ENCODE peak calls at places on chromosomes 11 and 22, in seven cellular contexts. L, O, G, M, P, D and A are unnamed samples.

GRCh38 chr11:75315439-75315805 is 36.0 kb downstream of the ARRB1 start:
- DNase-seq in L (no peak), O (no peak), G (no peak), M (no peak), P (no peak), D (no peak), A (no peak)

GRCh38 chr22:47159592-47159991 is 397.1 kb downstream of the TBC1D22A start:
- DNase-seq in L (no peak), O (no peak), G (no peak), M (no peak), P (no peak), D (no peak), A (no peak)

GRCh38 chr11:18540207-18541009 is 13.7 kb upstream of the TSG101 start:
- DNase-seq in L (no peak), O (peak), G (no peak), M (no peak), P (no peak), D (peak), A (no peak)

GRCh38 chr11:57792060-57792541 is 30.5 kb downstream of the CTNND1 start:
- DNase-seq in L (no peak), O (no peak), G (peak), M (peak), P (peak), D (no peak), A (no peak)

GRCh38 chr11:116502641-116503061 is 270.1 kb downstream of the BUD13 start:
- DNase-seq in L (no peak), O (no peak), G (peak), M (no peak), P (no peak), D (no peak), A (peak)

GRCh38 chr11:129373489-129373953 is 2.1 kb upstream of the BARX2 start:
- DNase-seq in L (no peak), O (no peak), G (no peak), M (no peak), P (no peak), D (no peak), A (no peak)

GRCh38 chr22:21032037-21032842 is at the start of gene SLC7A4:
- DNase-seq in L (no peak), O (no peak), G (no peak), M (no peak), P (no peak), D (no peak), A (peak)

GRCh38 chr11:50423208-50423607 is 390.5 kb downstream of the OR4C45 start:
- DNase-seq in L (no peak), O (no peak), G (no peak), M (no peak), P (no peak), D (no peak), A (no peak)

GRCh38 chr22:21068681-21069276 is 23.0 kb downstream of the LRRC74B start:
- DNase-seq in L (no peak), O (no peak), G (no peak), M (no peak), P (no peak), D (no peak), A (no peak)

GRCh38 chr22:31206896-31207687 is 5.0 kb upstream of the LIMK2 start:
- DNase-seq in L (no peak), O (no peak), G (peak), M (no peak), P (peak), D (peak), A (peak)

GRCh38 chr11:114133548-114134329 is 74.2 kb downstream of the ZBTB16 start:
- DNase-seq in L (no peak), O (no peak), G (no peak), M (no peak), P (peak), D (no peak), A (no peak)

GRCh38 chr11:75810637-75811383 is 4.2 kb upstream of the UVRAG start:
- DNase-seq in L (no peak), O (no peak), G (no peak), M (no peak), P (no peak), D (no peak), A (no peak)

GRCh38 chr22:50340157-50340879 is 2.8 kb upstream of the PPP6R2 start:
- DNase-seq in L (no peak), O (no peak), G (no peak), M (no peak), P (no peak), D (no peak), A (no peak)

GRCh38 chr11:62491571-62492329 is 54.9 kb downstream of the AHNAK start:
- DNase-seq in L (no peak), O (no peak), G (no peak), M (no peak), P (no peak), D (no peak), A (no peak)

GRCh38 chr11:110172666-110173065 is 79.5 kb downstream of the ZC3H12C start:
- DNase-seq in L (no peak), O (peak), G (no peak), M (no peak), P (no peak), D (no peak), A (no peak)

GRCh38 chr11:46628961-46629360 is 11.6 kb downstream of the ATG13 start:
- DNase-seq in L (no peak), O (no peak), G (no peak), M (no peak), P (no peak), D (no peak), A (no peak)

GRCh38 chr11:106133529-106133928 is 56.1 kb downstream of the AASDHPPT start:
- DNase-seq in L (no peak), O (peak), G (no peak), M (no peak), P (no peak), D (peak), A (no peak)

GRCh38 chr11:32893091-32893946 is 708 bp downstream of the QSER1 start:
- DNase-seq in L (no peak), O (peak), G (peak), M (peak), P (peak), D (peak), A (no peak)

GRCh38 chr11:75802022-75802912 is 12.7 kb upstream of the UVRAG start:
- DNase-seq in L (no peak), O (no peak), G (no peak), M (peak), P (no peak), D (no peak), A (no peak)

GRCh38 chr11:119704849-119705248 is 24.2 kb downstream of the NECTIN1 start:
- DNase-seq in L (no peak), O (no peak), G (no peak), M (no peak), P (no peak), D (no peak), A (no peak)

GRCh38 chr11:73072935-73073481 is 69.1 kb downstream of the FCHSD2 start:
- DNase-seq in L (no peak), O (peak), G (no peak), M (no peak), P (peak), D (peak), A (no peak)
- H3K27ac ChIP-seq in L (no peak), O (no peak), G (peak), M (no peak), P (peak), D (peak), A (no peak)

DNA sequence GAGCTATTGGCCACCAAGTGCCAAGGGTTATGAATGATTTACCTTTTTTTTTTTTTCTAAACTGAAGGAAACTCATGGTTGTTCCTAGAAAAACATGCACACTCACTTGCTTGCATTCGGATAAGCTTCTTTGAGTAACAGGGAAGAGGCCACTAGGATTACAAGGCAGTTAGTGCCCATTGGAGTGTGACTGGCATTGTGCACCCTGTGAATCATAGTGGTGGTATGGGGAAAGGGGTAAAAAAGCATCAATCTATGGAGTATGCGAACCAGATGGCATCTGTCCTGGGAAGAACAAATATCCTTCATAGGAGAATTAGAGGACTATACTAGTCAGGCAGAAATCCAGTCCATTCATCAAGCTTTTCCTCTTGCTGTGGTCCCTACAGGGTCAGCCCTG is 24.2 kb downstream of the CD44 start:
- DNase-seq in L (no peak), O (peak), G (no peak), M (no peak), P (no peak), D (peak), A (no peak)
- H3K27ac ChIP-seq in L (peak), O (no peak), G (no peak), M (no peak), P (no peak), D (peak), A (no peak)

GRCh38 chr22:36950797-36951590 is 37.6 kb downstream of the CSF2RB start:
- DNase-seq in L (no peak), O (no peak), G (no peak), M (no peak), P (no peak), D (no peak), A (no peak)

GRCh38 chr22:36948273-36949055 is 35.0 kb downstream of the CSF2RB start:
- DNase-seq in L (no peak), O (no peak), G (no peak), M (no peak), P (no peak), D (no peak), A (no peak)

GRCh38 chr22:36951746-36952145 is 38.3 kb downstream of the CSF2RB start:
- DNase-seq in L (no peak), O (no peak), G (no peak), M (no peak), P (no peak), D (no peak), A (no peak)

GRCh38 chr22:36942561-36942960 is 29.1 kb downstream of the CSF2RB start:
- DNase-seq in L (no peak), O (no peak), G (no peak), M (no peak), P (no peak), D (no peak), A (no peak)

DNA sequence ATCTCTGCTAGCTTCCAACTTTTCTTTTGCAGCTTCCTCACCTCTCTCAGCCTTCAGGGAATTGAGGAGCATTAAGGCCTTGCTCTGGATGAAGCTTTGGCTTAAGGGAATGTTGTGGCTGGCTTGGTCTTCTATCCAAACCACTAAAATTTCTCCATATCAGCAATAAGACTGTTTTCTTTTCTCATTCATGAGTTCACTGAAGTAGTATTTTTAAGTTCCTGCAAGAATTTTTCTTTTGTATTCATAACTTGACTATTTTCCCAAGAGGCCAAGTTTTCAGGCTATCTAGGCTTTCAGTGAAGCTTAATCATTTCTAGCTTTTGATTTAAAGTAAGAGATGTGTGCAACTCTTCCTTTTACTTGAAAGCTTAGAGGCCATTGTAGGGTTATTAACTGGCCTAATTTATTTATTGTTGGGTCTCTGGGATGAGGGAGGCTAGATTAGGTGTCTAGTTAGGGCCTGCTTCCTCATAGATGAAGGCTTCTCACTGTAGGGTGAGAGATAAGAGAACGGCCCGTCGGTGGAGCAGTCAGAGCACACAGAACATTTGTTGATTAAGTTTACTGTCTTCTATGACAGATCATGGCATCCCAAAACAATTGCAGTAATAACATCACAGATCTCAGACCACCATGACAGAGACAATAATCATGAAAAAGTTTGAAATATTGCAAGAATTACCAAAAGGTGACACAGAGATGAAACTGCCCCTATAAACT is 33.2 kb downstream of the CSF2RB start:
- DNase-seq in L (no peak), O (no peak), G (no peak), M (no peak), P (no peak), D (peak), A (no peak)
- H3K27ac ChIP-seq in L (no peak), O (no peak), G (no peak), M (no peak), P (no peak), D (no peak), A (no peak)

GRCh38 chr22:32854351-32854804 is 52.9 kb downstream of the TIMP3 start:
- DNase-seq in L (no peak), O (no peak), G (no peak), M (no peak), P (no peak), D (no peak), A (peak)
- H3K27ac ChIP-seq in L (no peak), O (no peak), G (peak), M (no peak), P (no peak), D (no peak), A (no peak)

GRCh38 chr22:48496226-48496845 is 1331.3 kb downstream of the BRD1 start:
- DNase-seq in L (no peak), O (no peak), G (peak), M (peak), P (no peak), D (no peak), A (no peak)
- H3K27ac ChIP-seq in L (no peak), O (no peak), G (no peak), M (no peak), P (no peak), D (no peak), A (no peak)

GRCh38 chr22:36027960-36028645 is 521 bp downstream of the RBFOX2 start:
- DNase-seq in L (no peak), O (no peak), G (no peak), M (peak), P (peak), D (peak), A (no peak)
- H3K27ac ChIP-seq in L (peak), O (peak), G (peak), M (peak), P (peak), D (no peak), A (peak)

GRCh38 chr11:76824980-76825725 is 35.6 kb upstream of the ACER3 start:
- DNase-seq in L (no peak), O (no peak), G (no peak), M (no peak), P (peak), D (peak), A (no peak)

GRCh38 chr11:76823481-76824028 is 37.2 kb upstream of the ACER3 start:
- DNase-seq in L (peak), O (peak), G (no peak), M (no peak), P (no peak), D (peak), A (no peak)

GRCh38 chr11:76822406-76822805 is 38.3 kb upstream of the ACER3 start:
- DNase-seq in L (no peak), O (no peak), G (no peak), M (no peak), P (no peak), D (no peak), A (no peak)

GRCh38 chr11:76825726-76826396 is 34.9 kb upstream of the ACER3 start:
- DNase-seq in L (no peak), O (no peak), G (no peak), M (no peak), P (no peak), D (peak), A (no peak)

GRCh38 chr11:76824083-76824939 is 36.4 kb upstream of the ACER3 start:
- DNase-seq in L (peak), O (peak), G (no peak), M (no peak), P (no peak), D (peak), A (no peak)
- H3K27ac ChIP-seq in L (peak), O (no peak), G (peak), M (no peak), P (no peak), D (peak), A (no peak)

DNA sequence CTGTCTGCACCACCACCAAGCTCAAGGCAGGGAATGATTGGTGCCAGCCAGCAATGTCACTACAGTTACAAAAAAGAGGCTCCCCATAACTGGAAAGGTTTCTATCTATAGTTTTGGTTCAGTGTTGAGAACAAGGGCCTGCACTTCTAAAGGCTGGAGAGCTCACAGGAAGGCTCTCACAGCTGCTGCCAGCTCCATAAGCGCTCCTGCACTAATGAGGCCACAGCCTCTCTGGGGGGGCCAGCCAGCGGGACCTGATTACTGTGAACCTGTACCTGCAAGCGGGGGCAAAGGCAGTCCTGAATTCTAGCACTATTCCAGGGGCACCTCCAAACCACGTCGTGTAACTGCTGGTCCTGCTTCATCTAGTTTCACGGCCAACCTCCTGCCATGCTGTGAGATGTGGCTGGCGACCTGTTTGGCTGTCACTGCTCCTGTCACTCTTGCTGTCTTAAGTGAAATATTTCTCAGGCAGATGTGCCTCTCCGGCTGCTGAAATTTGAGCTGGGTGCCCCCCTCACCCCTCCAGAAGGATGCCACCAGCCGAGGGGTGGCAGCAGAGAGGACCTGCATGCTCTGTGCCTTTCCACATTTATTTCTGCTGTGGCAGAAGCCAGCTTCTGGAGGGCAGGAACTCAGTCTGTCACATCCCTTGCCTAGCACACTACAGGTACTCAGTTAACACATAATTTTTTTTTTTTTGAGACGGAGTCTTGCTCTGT is 53.3 kb upstream of the ARFGAP3 start:
- DNase-seq in L (no peak), O (peak), G (no peak), M (no peak), P (no peak), D (no peak), A (no peak)
- H3K27ac ChIP-seq in L (no peak), O (no peak), G (peak), M (no peak), P (peak), D (no peak), A (no peak)

GRCh38 chr11:11480951-11481350 is 127.9 kb upstream of the CSNK2A3 start:
- DNase-seq in L (no peak), O (no peak), G (no peak), M (no peak), P (no peak), D (no peak), A (no peak)

GRCh38 chr11:11476499-11476898 is 123.4 kb upstream of the CSNK2A3 start:
- DNase-seq in L (no peak), O (no peak), G (no peak), M (no peak), P (no peak), D (no peak), A (no peak)

GRCh38 chr11:11476971-11477645 is 124.1 kb upstream of the CSNK2A3 start:
- DNase-seq in L (no peak), O (no peak), G (no peak), M (no peak), P (no peak), D (no peak), A (no peak)

GRCh38 chr11:11478687-11479086 is 125.6 kb upstream of the CSNK2A3 start:
- DNase-seq in L (no peak), O (no peak), G (no peak), M (no peak), P (no peak), D (no peak), A (no peak)

DNA sequence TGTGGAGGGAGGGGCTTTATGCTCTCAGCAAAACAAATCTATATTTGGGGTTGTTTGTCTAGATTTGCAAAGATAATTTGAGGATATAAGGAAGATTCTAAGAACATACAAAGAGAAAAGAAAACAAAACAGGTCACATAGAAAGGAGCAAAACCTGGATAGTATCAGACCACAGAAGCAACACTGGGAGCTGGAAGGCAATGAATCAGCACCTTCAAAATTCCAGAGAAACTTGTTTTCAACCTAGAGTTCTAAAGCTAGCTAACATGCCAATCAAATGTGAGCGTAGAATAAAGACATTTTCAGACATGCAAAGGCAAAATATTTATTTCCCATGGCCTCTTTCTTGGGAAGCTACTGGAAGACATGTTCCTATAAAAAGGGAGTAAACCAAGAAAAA is 125.0 kb upstream of the CSNK2A3 start:
- DNase-seq in L (no peak), O (no peak), G (no peak), M (no peak), P (no peak), D (peak), A (no peak)
- H3K27ac ChIP-seq in L (no peak), O (no peak), G (no peak), M (no peak), P (no peak), D (no peak), A (no peak)

GRCh38 chr22:48353116-48353947 is 1474.3 kb downstream of the BRD1 start:
- DNase-seq in L (no peak), O (no peak), G (no peak), M (peak), P (no peak), D (no peak), A (no peak)
- H3K27ac ChIP-seq in L (no peak), O (no peak), G (no peak), M (no peak), P (no peak), D (no peak), A (no peak)